ENCODE peak calls at places on chromosome 9, in five cellular contexts. O, V, X, D and F are unnamed samples. For H3K4me1, the result is how much of the 10 kb centered on the place peaks cover.

GRCh38 chr9:135255033-135255842 is 167.8 kb downstream of the OLFM1 start:
- DNase-seq in X (no peak), D (no peak), O (no peak), V (no peak), F (no peak)

GRCh38 chr9:113597390-113598241 is 134.1 kb downstream of the RGS3 start:
- DNase-seq in D (no peak), V (no peak), X (no peak), O (no peak), F (no peak)

GRCh38 chr9:37028425-37029031 is 5.5 kb downstream of the PAX5 start:
- DNase-seq in V (no peak), X (no peak), D (no peak), O (no peak), F (no peak)

GRCh38 chr9:98866435-98867108 is 59.1 kb downstream of the GALNT12 start:
- DNase-seq in V (no peak), D (no peak), O (no peak), X (peak), F (no peak)

GRCh38 chr9:78286946-78287388 is 10.0 kb upstream of the PSAT1 start:
- DNase-seq in D (no peak), X (no peak), V (no peak), O (no peak), F (no peak)

GRCh38 chr9:133252301-133252776 is 22.7 kb downstream of the ABO start:
- DNase-seq in V (peak), X (peak), O (no peak), D (no peak), F (peak)

GRCh38 chr9:120892177-120892747 is 15.3 kb upstream of the PHF19 start:
- DNase-seq in X (no peak), V (no peak), D (no peak), O (no peak), F (no peak)

GRCh38 chr9:13915591-13916301 is 398.2 kb downstream of the NFIB start:
- DNase-seq in X (peak), D (no peak), V (no peak), O (peak), F (no peak)

GRCh38 chr9:4490705-4491620 is 695 bp downstream of the SLC1A1 start:
- DNase-seq in D (peak), O (no peak), X (no peak), V (no peak), F (peak)

GRCh38 chr9:79663878-79664277 is 92.1 kb downstream of the TLE4 start:
- DNase-seq in O (no peak), X (no peak), V (no peak), D (no peak), F (no peak)
- H3K4me3 ChIP-seq in O (no peak), X (no peak), V (no peak), D (no peak), F (no peak)

DNA sequence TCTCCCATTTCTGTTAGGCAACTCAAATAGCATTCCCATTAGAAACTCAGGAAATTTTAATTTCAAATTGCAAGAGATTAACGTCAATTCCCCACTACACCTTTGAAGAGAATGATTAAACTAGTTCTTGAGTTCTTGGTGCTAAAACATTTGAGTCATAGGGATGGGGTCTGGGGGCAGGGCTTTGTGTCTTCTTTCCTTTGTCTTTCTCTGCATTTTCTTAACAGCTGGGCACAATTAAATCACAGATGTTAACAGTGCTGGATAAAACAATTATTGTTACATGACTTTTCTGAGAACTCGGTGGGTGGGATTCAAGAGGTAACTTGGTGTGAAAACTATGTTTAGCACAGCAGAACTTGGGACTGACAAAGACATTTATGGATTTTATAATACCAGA is 351.9 kb upstream of the TNC start:
- DNase-seq in X (no peak), V (no peak), O (no peak), D (no peak), F (no peak)
- TF ChIP-seq CTCF in X (no peak), V (no peak), O (no peak), D (no peak), F (no peak)

GRCh38 chr9:126914458-126915280 is at the start of gene RALGPS1:
- DNase-seq in X (peak), O (peak), D (peak), V (peak), F (peak)
- H3K4me1 ChIP-seq in X (under half), O (under half), D (under half), V (under half), F (under half)

GRCh38 chr9:123686849-123687233 is 243.1 kb downstream of the DENND1A start:
- DNase-seq in D (no peak), V (no peak), X (no peak), O (no peak), F (no peak)
- H3K4me3 ChIP-seq in D (no peak), V (no peak), X (peak), O (no peak), F (no peak)

GRCh38 chr9:129069825-129070473 is 11.0 kb upstream of the DOLPP1 start:
- DNase-seq in V (no peak), D (no peak), X (no peak), O (no peak), F (peak)
- TF ChIP-seq CTCF in V (no peak), D (no peak), X (no peak), O (no peak), F (no peak)

DNA sequence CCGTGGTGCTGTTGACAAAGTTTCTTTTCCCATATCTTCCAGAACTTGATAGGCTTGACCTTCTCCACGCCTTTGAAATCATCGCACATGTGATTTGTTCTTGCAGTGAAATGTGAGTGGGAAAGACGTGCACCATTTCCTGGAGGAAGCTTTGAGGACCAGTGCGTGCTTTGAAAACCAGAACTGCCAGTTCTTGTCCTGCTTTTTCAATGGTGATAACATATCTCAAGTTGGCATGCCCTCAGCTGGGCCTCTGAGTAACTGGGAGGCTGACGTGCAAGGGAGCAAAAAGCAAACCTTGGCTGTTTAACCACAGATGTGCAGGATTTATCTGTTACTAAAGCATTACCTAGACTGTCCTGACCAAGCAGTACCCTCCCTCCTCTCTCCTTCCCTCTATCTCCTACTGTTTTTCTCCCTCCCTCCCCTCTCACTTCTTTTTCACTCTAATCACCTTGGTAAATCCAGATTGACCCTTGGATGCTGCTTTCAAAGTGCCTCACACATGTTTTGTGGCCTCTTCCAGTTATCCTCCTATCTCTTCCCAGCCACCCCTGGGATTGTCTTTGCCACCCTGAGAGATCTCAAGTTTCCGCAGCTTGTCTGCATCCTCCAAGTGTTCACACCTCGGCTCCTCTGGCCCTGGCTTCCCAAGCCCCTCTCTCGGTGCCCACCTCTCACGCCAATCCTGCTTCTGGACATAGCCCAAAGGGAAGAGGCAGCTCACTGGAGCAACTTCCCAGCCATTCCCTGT is 198.2 kb downstream of the ERCC6L2 start:
- DNase-seq in D (no peak), V (peak), X (peak), O (no peak), F (no peak)
- H3K4me1 ChIP-seq in D (under half), V (half or more), X (under half), O (under half), F (under half)

DNA sequence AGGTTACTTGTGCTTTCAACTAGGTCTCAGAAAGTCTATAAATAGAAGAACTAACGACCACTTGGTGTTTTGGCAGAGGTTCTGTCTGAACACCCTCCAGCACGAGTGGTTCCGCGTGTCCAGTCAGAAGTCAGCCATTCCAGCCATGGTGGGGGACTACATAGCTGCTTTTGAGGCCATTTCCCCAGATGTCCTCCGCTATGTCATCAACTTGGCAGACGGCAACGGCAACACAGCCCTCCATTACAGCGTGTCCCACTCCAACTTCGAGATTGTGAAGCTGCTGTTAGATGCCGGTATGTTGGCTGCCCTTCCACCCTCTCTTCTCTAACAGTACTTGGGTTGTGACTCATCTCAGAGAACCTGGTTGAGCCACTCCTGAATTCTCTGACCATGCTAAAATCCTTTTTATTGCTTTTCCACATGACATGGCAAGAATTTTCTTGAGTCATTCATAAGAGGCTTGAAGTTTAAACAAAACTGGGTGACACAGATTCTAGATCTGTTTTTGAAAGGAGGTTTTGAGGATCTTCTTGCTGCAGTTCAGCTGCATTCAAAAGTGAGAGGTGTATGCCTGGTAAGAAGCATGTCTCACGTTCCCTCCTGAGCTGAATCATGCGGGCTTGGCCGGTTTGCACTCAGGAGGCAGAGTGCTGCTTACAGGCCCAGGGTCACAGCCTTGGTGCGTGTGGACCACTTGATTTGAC is 103.1 kb upstream of the DMRT1 start:
- DNase-seq in V (no peak), X (peak), O (peak), D (no peak), F (no peak)
- H3K4me3 ChIP-seq in V (no peak), X (peak), O (no peak), D (no peak), F (no peak)

GRCh38 chr9:87612536-87612935 is 113.4 kb upstream of the CTSL start:
- DNase-seq in X (no peak), D (no peak), V (no peak), O (no peak), F (no peak)
- TF ChIP-seq CTCF in X (no peak), D (no peak), V (no peak), O (no peak), F (no peak)

DNA sequence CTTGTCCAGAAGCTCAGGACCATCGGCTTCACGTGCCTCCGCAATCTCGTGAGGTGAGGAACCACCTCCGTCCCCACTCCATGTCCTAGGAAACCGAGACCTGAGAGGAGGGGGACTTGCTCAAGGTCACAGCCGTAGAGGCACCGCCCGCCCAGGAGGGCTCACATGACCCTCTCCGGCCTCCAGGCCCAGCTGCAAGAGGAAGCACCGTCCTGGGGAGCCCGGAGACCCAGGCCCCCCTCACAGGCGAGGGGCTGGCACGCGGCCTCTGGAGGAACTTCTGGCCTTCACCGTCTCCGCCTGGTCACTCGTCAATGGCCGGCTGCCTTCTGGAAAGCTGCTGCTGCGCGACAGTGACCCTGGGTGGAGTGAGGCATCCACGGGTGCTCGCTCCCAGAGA is 24.2 kb downstream of the FAM78A start:
- DNase-seq in D (no peak), X (no peak), O (no peak), V (no peak), F (no peak)
- H3K4me1 ChIP-seq in D (under half), X (under half), O (under half), V (under half), F (under half)

GRCh38 chr9:128391956-128392301 is 20.8 kb downstream of the URM1 start:
- DNase-seq in O (no peak), X (no peak), D (no peak), V (no peak), F (no peak)
- H3K4me3 ChIP-seq in O (no peak), X (no peak), D (no peak), V (no peak), F (no peak)